ENCODE peak calls at places on chromosomes 7 and 10, in five cellular contexts. J, P, N, D and M are unnamed samples.

GRCh38 chr10:125441151-125441550 is 241.8 kb downstream of the TEX36 start:
- DNase-seq in J (no peak), P (no peak), N (no peak), D (peak), M (no peak)

GRCh38 chr10:18607503-18607902 is 43.9 kb downstream of the NSUN6 start:
- DNase-seq in J (peak), P (peak), N (peak), D (peak), M (peak)

GRCh38 chr10:32372000-32372875 is 25.3 kb upstream of the EPC1 start:
- DNase-seq in J (no peak), P (no peak), N (peak), D (no peak), M (no peak)

GRCh38 chr7:132311747-132312146 is 264.5 kb downstream of the PLXNA4 start:
- DNase-seq in J (no peak), P (no peak), N (no peak), D (no peak), M (no peak)

GRCh38 chr10:3830946-3831345 is 45.9 kb upstream of the KLF6 start:
- DNase-seq in J (no peak), P (no peak), N (no peak), D (no peak), M (no peak)

GRCh38 chr10:99276848-99277486 is 41.3 kb upstream of the HPSE2 start:
- DNase-seq in J (peak), P (no peak), N (no peak), D (no peak), M (peak)

GRCh38 chr7:128084896-128085608 is 53.8 kb upstream of the LRRC4 start:
- DNase-seq in J (peak), P (no peak), N (no peak), D (no peak), M (peak)

GRCh38 chr10:101467286-101467770 is 113.4 kb downstream of the BTRC start:
- DNase-seq in J (peak), P (peak), N (no peak), D (peak), M (peak)

GRCh38 chr7:102262536-102262935 is 24.1 kb upstream of the SH2B2 start:
- DNase-seq in J (no peak), P (no peak), N (no peak), D (no peak), M (no peak)

GRCh38 chr10:77873558-77874380 is 52.8 kb downstream of the DLG5 start:
- DNase-seq in J (peak), P (no peak), N (peak), D (peak), M (peak)

GRCh38 chr10:86970152-86970886 is 2.0 kb downstream of the ADIRF start:
- DNase-seq in J (peak), P (no peak), N (peak), D (peak), M (peak)

GRCh38 chr7:2476776-2477446 is 713 bp upstream of the GRIFIN start:
- DNase-seq in J (no peak), P (no peak), N (no peak), D (no peak), M (no peak)

GRCh38 chr10:114541081-114541833 is 116.8 kb downstream of the ABLIM1 start:
- DNase-seq in J (peak), P (peak), N (peak), D (peak), M (peak)

GRCh38 chr7:92135100-92135429 is 788 bp upstream of the CYP51A1 start:
- DNase-seq in J (no peak), P (no peak), N (peak), D (no peak), M (peak)

GRCh38 chr7:4067874-4068273 is 614.2 kb upstream of the FOXK1 start:
- DNase-seq in J (no peak), P (no peak), N (peak), D (no peak), M (no peak)

GRCh38 chr10:99698504-99699080 is 33.3 kb downstream of the COX15 start:
- DNase-seq in J (no peak), P (no peak), N (no peak), D (no peak), M (no peak)

GRCh38 chr7:29207469-29207868 is 12.9 kb downstream of the CHN2 start:
- DNase-seq in J (peak), P (no peak), N (no peak), D (no peak), M (peak)

GRCh38 chr7:104160375-104160774 is 47.4 kb downstream of the ORC5 start:
- DNase-seq in J (peak), P (no peak), N (no peak), D (no peak), M (peak)

GRCh38 chr10:128633864-128634541 is 507.8 kb upstream of the MKI67 start:
- DNase-seq in J (no peak), P (no peak), N (no peak), D (peak), M (no peak)

GRCh38 chr10:86957471-86958108 is at the start of gene MMRN2:
- DNase-seq in J (no peak), P (no peak), N (no peak), D (no peak), M (peak)

GRCh38 chr7:14197280-14197679 is 207.8 kb upstream of the ETV1 start:
- DNase-seq in J (peak), P (no peak), N (no peak), D (no peak), M (peak)

GRCh38 chr10:115082521-115082920 is 10.6 kb upstream of the ATRNL1 start:
- DNase-seq in J (peak), P (peak), N (no peak), D (peak), M (peak)

GRCh38 chr7:30842542-30843451 is 68.9 kb upstream of the AQP1 start:
- DNase-seq in J (no peak), P (no peak), N (no peak), D (no peak), M (peak)

GRCh38 chr7:33452805-33453502 is 323.6 kb downstream of the BBS9 start:
- DNase-seq in J (peak), P (no peak), N (no peak), D (no peak), M (peak)

GRCh38 chr10:84548869-84549268 is 220.5 kb downstream of the CCSER2 start:
- DNase-seq in J (no peak), P (no peak), N (no peak), D (no peak), M (no peak)

GRCh38 chr7:26487780-26488535 is 196.3 kb downstream of the SNX10 start:
- DNase-seq in J (no peak), P (no peak), N (no peak), D (no peak), M (no peak)

GRCh38 chr7:143239822-143240221 is 18.0 kb downstream of the TAS2R40 start:
- DNase-seq in J (peak), P (no peak), N (no peak), D (peak), M (peak)

GRCh38 chr10:99787782-99788181 is 5.3 kb downstream of the ABCC2 start:
- DNase-seq in J (no peak), P (no peak), N (no peak), D (no peak), M (no peak)

GRCh38 chr7:29609162-29610030 is 45.8 kb downstream of the PRR15 start:
- DNase-seq in J (peak), P (no peak), N (peak), D (peak), M (peak)

GRCh38 chr7:3187378-3188040 is 113.5 kb upstream of the SDK1 start:
- DNase-seq in J (peak), P (no peak), N (no peak), D (no peak), M (no peak)

GRCh38 chr10:100504101-100504500 is 15.6 kb downstream of the SEC31B start:
- DNase-seq in J (peak), P (no peak), N (no peak), D (no peak), M (no peak)

GRCh38 chr10:3424102-3424803 is 251.7 kb upstream of the PITRM1 start:
- DNase-seq in J (peak), P (no peak), N (no peak), D (no peak), M (peak)

GRCh38 chr7:73921623-73922528 is 60.9 kb downstream of the TMEM270 start:
- DNase-seq in J (no peak), P (no peak), N (no peak), D (no peak), M (no peak)

GRCh38 chr7:5408777-5409176 is 14.9 kb downstream of the TNRC18 start:
- DNase-seq in J (peak), P (no peak), N (no peak), D (peak), M (peak)

GRCh38 chr7:155489158-155489840 is 31.4 kb downstream of the EN2 start:
- DNase-seq in J (no peak), P (no peak), N (no peak), D (no peak), M (no peak)

GRCh38 chr7:155491812-155492211 is 33.9 kb downstream of the EN2 start:
- DNase-seq in J (no peak), P (no peak), N (no peak), D (no peak), M (no peak)

GRCh38 chr7:155488483-155489127 is 30.7 kb downstream of the EN2 start:
- DNase-seq in J (no peak), P (no peak), N (no peak), D (no peak), M (no peak)

GRCh38 chr7:155490697-155491628 is 33.0 kb downstream of the EN2 start:
- DNase-seq in J (no peak), P (no peak), N (no peak), D (no peak), M (no peak)

GRCh38 chr7:155489862-155490696 is 32.1 kb downstream of the EN2 start:
- DNase-seq in J (no peak), P (no peak), N (no peak), D (no peak), M (peak)
- H3K4me3 ChIP-seq in J (no peak), P (peak), N (peak), D (no peak), M (peak)

GRCh38 chr7:93622036-93622714 is 47.7 kb upstream of the CALCR start:
- DNase-seq in J (peak), P (no peak), N (no peak), D (peak), M (peak)
- TF ChIP-seq CTCF in J (peak), P (peak), N (no peak), D (peak), M (peak)

DNA sequence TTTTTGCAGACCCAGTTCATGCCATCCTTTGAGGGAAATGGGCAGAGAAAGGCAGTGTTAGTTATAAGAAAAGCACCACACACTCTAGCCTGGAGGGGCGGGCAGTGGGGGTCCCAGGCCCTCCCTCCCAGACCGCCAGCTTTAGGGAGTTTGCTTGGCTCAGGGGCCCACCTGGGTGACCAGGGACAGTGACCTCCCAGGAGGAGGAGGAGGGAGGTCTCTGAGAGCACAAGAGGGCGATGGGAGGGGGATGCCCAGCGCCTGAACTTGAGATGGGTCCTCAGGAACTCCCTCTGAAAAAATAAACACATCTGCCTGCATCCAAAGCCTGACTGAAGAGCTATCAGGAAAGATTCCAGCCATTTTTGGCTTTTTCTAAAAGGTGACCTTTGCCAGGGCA is 32.6 kb downstream of the TRIM8 start:
- DNase-seq in J (no peak), P (no peak), N (no peak), D (no peak), M (no peak)
- H3K4me3 ChIP-seq in J (no peak), P (no peak), N (no peak), D (no peak), M (no peak)

DNA sequence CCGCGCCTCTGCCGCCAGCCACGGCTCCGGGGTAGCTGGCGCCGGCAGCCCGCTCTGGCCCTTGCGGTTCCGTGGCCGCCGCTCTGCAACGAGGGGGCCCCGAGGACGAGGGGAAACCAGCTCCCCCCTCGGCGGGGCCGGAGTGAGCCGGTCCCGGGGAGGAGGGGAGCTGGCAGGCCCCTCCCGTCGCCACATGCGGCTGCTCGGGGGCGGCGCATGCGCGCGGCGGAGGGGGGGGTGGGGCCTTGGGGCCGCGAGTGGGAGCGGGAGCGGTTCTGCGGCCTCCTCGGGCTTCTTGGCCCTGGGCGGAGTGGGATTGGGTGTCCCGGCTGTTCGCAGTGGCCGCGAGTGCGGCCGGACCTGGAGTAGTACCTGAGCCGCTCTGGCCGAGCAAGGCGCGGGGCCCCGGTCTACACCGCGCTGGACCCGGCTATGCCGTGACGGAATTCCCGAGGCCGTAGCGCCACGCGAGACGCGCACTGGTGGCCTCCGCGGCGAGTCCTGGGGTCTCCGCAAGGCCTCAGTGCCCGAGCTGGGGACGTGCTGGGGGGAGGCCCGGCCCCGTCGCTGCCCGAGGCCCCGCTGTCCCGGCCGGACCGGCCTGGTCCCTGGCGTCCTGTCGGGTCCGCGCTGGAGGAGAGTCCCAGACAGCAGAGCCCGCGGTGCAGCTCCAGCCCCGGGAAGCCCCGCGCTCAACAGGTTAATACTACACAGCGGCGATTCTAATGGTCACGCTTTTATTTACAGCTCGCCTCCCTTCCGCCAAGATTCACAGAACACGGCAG is 483 bp upstream of the PAXIP1 start:
- DNase-seq in J (peak), P (peak), N (peak), D (peak), M (peak)
- TF ChIP-seq CTCF in J (no peak), P (no peak), N (no peak), D (no peak), M (no peak)

GRCh38 chr10:123024540-123024939 is 15.7 kb downstream of the ACADSB start:
- DNase-seq in J (no peak), P (no peak), N (no peak), D (no peak), M (no peak)
- H3K4me3 ChIP-seq in J (no peak), P (no peak), N (no peak), D (no peak), M (no peak)

DNA sequence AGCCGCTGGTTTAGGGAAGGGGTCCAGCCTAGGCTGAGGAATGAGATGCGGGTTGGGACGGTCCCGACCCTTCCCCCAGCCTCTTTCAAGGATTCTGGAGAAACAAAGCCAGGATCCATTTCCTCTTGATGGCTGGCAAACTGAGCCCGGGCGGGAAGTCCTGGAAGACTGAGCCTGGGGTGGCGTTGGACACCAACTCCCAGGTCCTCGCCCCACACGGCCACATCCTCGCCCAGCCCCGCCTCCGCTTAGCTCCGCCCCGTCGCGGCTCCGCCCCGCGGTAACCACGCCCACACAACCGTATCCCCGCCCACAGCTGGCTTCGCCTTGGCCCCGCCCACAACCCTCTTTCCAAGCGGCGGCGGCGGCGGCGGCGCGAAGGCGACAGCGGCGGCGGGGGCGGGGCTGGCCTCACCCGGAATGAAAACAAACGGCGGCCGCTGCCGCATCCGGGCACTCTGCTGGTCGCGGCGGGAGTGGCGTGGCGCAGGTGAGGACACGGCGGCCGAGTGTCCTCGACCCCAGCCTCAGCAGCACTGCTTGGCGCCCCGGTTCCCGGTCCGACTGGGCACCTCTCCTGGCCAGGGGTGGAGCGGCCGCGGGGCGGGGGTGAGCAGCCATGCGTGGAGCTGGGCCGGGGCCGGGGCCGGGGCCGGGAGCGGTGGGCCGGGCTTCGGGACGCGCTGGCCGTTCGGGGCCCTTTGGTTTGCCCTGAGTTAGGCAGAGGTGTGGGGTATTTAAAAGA is at the start of gene NUB1:
- DNase-seq in J (peak), P (peak), N (peak), D (peak), M (peak)
- TF ChIP-seq CTCF in J (no peak), P (no peak), N (no peak), D (no peak), M (no peak)